ENCODE peak calls at places on chromosome 18, in seven cellular contexts. C is stimulated activated naive CD8-positive, alpha-beta T cell treated with anti-CD3 and anti-CD28 coated beads, Interleukin-15, Interleukin-2, amounts not matched to agents 100 U/mL and 50 U/mL, for 24 hours; I is Right ventricle myocardium superior; F is fibroblast of the conjunctiva; K is neural crest cell; W is lung microvascular endothelial cell; Z is EL. P is an unnamed sample.

GRCh38 chr18:45792551-45793294 is 32.8 kb upstream of the SIGLEC15 start:
- DNase-seq in W (no peak), Z (no peak), I (no peak), C (no peak), K (no peak), F (no peak), P (no peak)

GRCh38 chr18:6719098-6719913 is 10.2 kb upstream of the ARHGAP28 start:
- DNase-seq in W (no peak), C (no peak), F (no peak), K (no peak), Z (peak; percentile 30), I (no peak), P (no peak)

GRCh38 chr18:2406544-2406943 is 164.8 kb downstream of the METTL4 start:
- DNase-seq in W (peak; percentile 47), I (no peak), C (no peak), Z (peak; percentile 45), K (no peak), F (peak; percentile 3), P (no peak)

GRCh38 chr18:6056171-6056932 is 161.0 kb upstream of the TMEM200C start:
- DNase-seq in K (peak; percentile 13), I (no peak), F (no peak), C (no peak), W (peak; percentile 84), Z (peak; percentile 31), P (no peak)

GRCh38 chr18:48680871-48681270 is 142.0 kb downstream of the CTIF start:
- DNase-seq in I (peak; percentile 89), W (peak; percentile 92), Z (no peak), K (peak; percentile 54), F (no peak), C (no peak), P (peak; percentile 87)

GRCh38 chr18:22063077-22063476 is 106.3 kb upstream of the GATA6 start:
- DNase-seq in K (no peak), F (no peak), Z (no peak), W (no peak), C (no peak), I (no peak), P (no peak)

GRCh38 chr18:63427566-63427965 is 5.3 kb upstream of the VPS4B start:
- DNase-seq in Z (peak; percentile 21), C (no peak), F (no peak), I (no peak), W (peak; percentile 19), K (no peak), P (no peak)

GRCh38 chr18:26440644-26441043 is 107.7 kb downstream of the KCTD1 start:
- DNase-seq in F (no peak), C (no peak), K (no peak), W (peak; percentile 6), Z (no peak), I (no peak), P (no peak)

GRCh38 chr18:63439334-63439733 is 17.1 kb upstream of the VPS4B start:
- DNase-seq in C (peak; percentile 22), Z (peak; percentile 66), W (peak; percentile 73), F (peak; percentile 43), I (no peak), K (peak; percentile 34), P (no peak)